ENCODE peak calls at places on chromosome 20, in eight cellular contexts. One of them, this sample, is unnamed.

GRCh38 chr20:58702859-58703648 is 10.5 kb downstream of the NPEPL1 start:
- DNase-seq in LoVo: no peak
- DNase-seq in GM13977: no peak
- DNase-seq in T-helper 1 cell: no peak
- DNase-seq in LHCN-M2: no peak
- DNase-seq in posterior vena cava: no peak
- DNase-seq in brain microvascular endothelial cell: no peak
- DNase-seq in endothelial cell: no peak
- DNase-seq in this sample: no peak

GRCh38 chr20:53660947-53661381 is 67.3 kb upstream of the ZNF217 start:
- DNase-seq in LoVo: no peak
- DNase-seq in GM13977: peak; percentile 53
- DNase-seq in T-helper 1 cell: no peak
- DNase-seq in LHCN-M2: no peak
- DNase-seq in posterior vena cava: no peak
- DNase-seq in brain microvascular endothelial cell: no peak
- DNase-seq in endothelial cell: no peak
- DNase-seq in this sample: no peak

GRCh38 chr20:16615199-16615598 is 42.0 kb upstream of the KIF16B start:
- DNase-seq in LoVo: peak; percentile 64
- DNase-seq in GM13977: no peak
- DNase-seq in T-helper 1 cell: no peak
- DNase-seq in LHCN-M2: peak; percentile 92
- DNase-seq in posterior vena cava: no peak
- DNase-seq in brain microvascular endothelial cell: peak; percentile 69
- DNase-seq in endothelial cell: no peak
- DNase-seq in this sample: no peak

GRCh38 chr20:57123139-57123903 is 143.1 kb downstream of the BMP7 start:
- DNase-seq in LoVo: no peak
- DNase-seq in GM13977: no peak
- DNase-seq in T-helper 1 cell: no peak
- DNase-seq in LHCN-M2: no peak
- DNase-seq in posterior vena cava: no peak
- DNase-seq in brain microvascular endothelial cell: no peak
- DNase-seq in endothelial cell: no peak
- DNase-seq in this sample: no peak

GRCh38 chr20:17699931-17700351 is at the start of gene BANF2:
- DNase-seq in LoVo: peak; percentile 20
- DNase-seq in GM13977: no peak
- DNase-seq in T-helper 1 cell: no peak
- DNase-seq in LHCN-M2: no peak
- DNase-seq in posterior vena cava: no peak
- DNase-seq in brain microvascular endothelial cell: no peak
- DNase-seq in endothelial cell: no peak
- DNase-seq in this sample: no peak

GRCh38 chr20:58511364-58511763 is 3.8 kb downstream of the APCDD1L start:
- DNase-seq in LoVo: no peak
- DNase-seq in GM13977: no peak
- DNase-seq in T-helper 1 cell: no peak
- DNase-seq in LHCN-M2: peak; percentile 80
- DNase-seq in posterior vena cava: no peak
- DNase-seq in brain microvascular endothelial cell: peak; percentile 74
- DNase-seq in endothelial cell: no peak
- DNase-seq in this sample: no peak

GRCh38 chr20:52118233-52118632 is 73.3 kb downstream of the ZFP64 start:
- DNase-seq in LoVo: no peak
- DNase-seq in GM13977: no peak
- DNase-seq in T-helper 1 cell: no peak
- DNase-seq in LHCN-M2: no peak
- DNase-seq in posterior vena cava: no peak
- DNase-seq in brain microvascular endothelial cell: no peak
- DNase-seq in endothelial cell: no peak
- DNase-seq in this sample: no peak

GRCh38 chr20:43934833-43935232 is 20.2 kb downstream of the TOX2 start:
- DNase-seq in LoVo: no peak
- DNase-seq in GM13977: no peak
- DNase-seq in T-helper 1 cell: no peak
- DNase-seq in LHCN-M2: no peak
- DNase-seq in posterior vena cava: peak; percentile 15
- DNase-seq in brain microvascular endothelial cell: no peak
- DNase-seq in endothelial cell: no peak
- DNase-seq in this sample: no peak

GRCh38 chr20:49668181-49668877 is 45.3 kb downstream of the B4GALT5 start:
- DNase-seq in LoVo: no peak
- DNase-seq in GM13977: peak; percentile 76
- DNase-seq in T-helper 1 cell: peak; percentile 53
- DNase-seq in LHCN-M2: no peak
- DNase-seq in posterior vena cava: no peak
- DNase-seq in brain microvascular endothelial cell: no peak
- DNase-seq in endothelial cell: no peak
- DNase-seq in this sample: peak; percentile 67

GRCh38 chr20:41426361-41426900 is 59.8 kb upstream of the EMILIN3 start:
- DNase-seq in LoVo: no peak
- DNase-seq in GM13977: no peak
- DNase-seq in T-helper 1 cell: no peak
- DNase-seq in LHCN-M2: no peak
- DNase-seq in posterior vena cava: no peak
- DNase-seq in brain microvascular endothelial cell: no peak
- DNase-seq in endothelial cell: no peak
- DNase-seq in this sample: no peak

GRCh38 chr20:50189681-50190250 is 864 bp upstream of the CEBPB start:
- DNase-seq in LoVo: no peak
- DNase-seq in GM13977: no peak
- DNase-seq in T-helper 1 cell: peak; percentile 26
- DNase-seq in LHCN-M2: no peak
- DNase-seq in posterior vena cava: peak; percentile 85
- DNase-seq in brain microvascular endothelial cell: no peak
- DNase-seq in endothelial cell: no peak
- DNase-seq in this sample: no peak

GRCh38 chr20:15061955-15062354 is 724.5 kb upstream of the FLRT3 start:
- DNase-seq in LoVo: no peak
- DNase-seq in GM13977: no peak
- DNase-seq in T-helper 1 cell: no peak
- DNase-seq in LHCN-M2: no peak
- DNase-seq in posterior vena cava: no peak
- DNase-seq in brain microvascular endothelial cell: no peak
- DNase-seq in endothelial cell: no peak
- DNase-seq in this sample: no peak

GRCh38 chr20:63136296-63136695 is 79.6 kb downstream of the YTHDF1 start:
- DNase-seq in LoVo: no peak
- DNase-seq in GM13977: no peak
- DNase-seq in T-helper 1 cell: no peak
- DNase-seq in LHCN-M2: no peak
- DNase-seq in posterior vena cava: peak; percentile 65
- DNase-seq in brain microvascular endothelial cell: no peak
- DNase-seq in endothelial cell: no peak
- DNase-seq in this sample: no peak

GRCh38 chr20:57030611-57031600 is 235.5 kb downstream of the BMP7 start:
- DNase-seq in LoVo: peak; percentile 29
- DNase-seq in GM13977: no peak
- DNase-seq in T-helper 1 cell: no peak
- DNase-seq in LHCN-M2: no peak
- DNase-seq in posterior vena cava: no peak
- DNase-seq in brain microvascular endothelial cell: peak; percentile 89
- DNase-seq in endothelial cell: no peak
- DNase-seq in this sample: no peak

GRCh38 chr20:38730167-38730988 is 6.1 kb downstream of the SLC32A1 start:
- DNase-seq in LoVo: peak; percentile 69
- DNase-seq in GM13977: peak; percentile 42
- DNase-seq in T-helper 1 cell: no peak
- DNase-seq in LHCN-M2: no peak
- DNase-seq in posterior vena cava: no peak
- DNase-seq in brain microvascular endothelial cell: no peak
- DNase-seq in endothelial cell: no peak
- DNase-seq in this sample: peak; percentile 46

GRCh38 chr20:37901280-37901666 is 1.7 kb upstream of the VSTM2L start:
- DNase-seq in LoVo: no peak
- DNase-seq in GM13977: no peak
- DNase-seq in T-helper 1 cell: no peak
- DNase-seq in LHCN-M2: no peak
- DNase-seq in posterior vena cava: no peak
- DNase-seq in brain microvascular endothelial cell: no peak
- DNase-seq in endothelial cell: no peak
- DNase-seq in this sample: no peak

GRCh38 chr20:25567286-25567685 is 18.0 kb downstream of the NINL start:
- DNase-seq in LoVo: no peak
- DNase-seq in GM13977: no peak
- DNase-seq in T-helper 1 cell: no peak
- DNase-seq in LHCN-M2: no peak
- DNase-seq in posterior vena cava: no peak
- DNase-seq in brain microvascular endothelial cell: no peak
- DNase-seq in endothelial cell: no peak
- DNase-seq in this sample: no peak

GRCh38 chr20:25072226-25072811 is 9.6 kb downstream of the VSX1 start:
- DNase-seq in LoVo: no peak
- DNase-seq in GM13977: no peak
- DNase-seq in T-helper 1 cell: no peak
- DNase-seq in LHCN-M2: no peak
- DNase-seq in posterior vena cava: peak; percentile 41
- DNase-seq in brain microvascular endothelial cell: peak; percentile 28
- DNase-seq in endothelial cell: peak; percentile 1
- DNase-seq in this sample: no peak

GRCh38 chr20:13771853-13772453 is 12.8 kb downstream of the ESF1 start:
- DNase-seq in LoVo: peak; percentile 23
- DNase-seq in GM13977: no peak
- DNase-seq in T-helper 1 cell: no peak
- DNase-seq in LHCN-M2: peak; percentile 35
- DNase-seq in posterior vena cava: no peak
- DNase-seq in brain microvascular endothelial cell: no peak
- DNase-seq in endothelial cell: no peak
- DNase-seq in this sample: no peak

GRCh38 chr20:34510575-34510974 is 5.6 kb upstream of the DYNLRB1 start:
- DNase-seq in LoVo: no peak
- DNase-seq in GM13977: no peak
- DNase-seq in T-helper 1 cell: no peak
- DNase-seq in LHCN-M2: no peak
- DNase-seq in posterior vena cava: no peak
- DNase-seq in brain microvascular endothelial cell: no peak
- DNase-seq in endothelial cell: no peak
- DNase-seq in this sample: no peak

GRCh38 chr20:54218470-54218869 is 10.6 kb downstream of the PFDN4 start:
- DNase-seq in LoVo: no peak
- DNase-seq in GM13977: no peak
- DNase-seq in T-helper 1 cell: no peak
- DNase-seq in LHCN-M2: no peak
- DNase-seq in posterior vena cava: no peak
- DNase-seq in brain microvascular endothelial cell: no peak
- DNase-seq in endothelial cell: no peak
- DNase-seq in this sample: no peak

GRCh38 chr20:7841291-7841966 is 98.8 kb downstream of the HAO1 start:
- DNase-seq in LoVo: no peak
- DNase-seq in GM13977: no peak
- DNase-seq in T-helper 1 cell: no peak
- DNase-seq in LHCN-M2: peak; percentile 85
- DNase-seq in posterior vena cava: no peak
- DNase-seq in brain microvascular endothelial cell: peak; percentile 44
- DNase-seq in endothelial cell: no peak
- DNase-seq in this sample: no peak

This sample was measured in B cell.